ENCODE peak calls at places on chromosomes 13 and 19, in five cellular contexts. G, P, I, Y and O are unnamed samples.

GRCh38 chr19:18206018-18206417 is 2.2 kb upstream of the RAB3A start:
- DNase-seq in P (no peak), G (no peak), I (no peak), Y (no peak), O (no peak)

GRCh38 chr13:97341135-97341534 is 92.8 kb upstream of the RAP2A start:
- DNase-seq in G (no peak), I (no peak), P (no peak), Y (no peak), O (no peak)

GRCh38 chr19:39469567-39469966 is 11.1 kb upstream of the TIMM50 start:
- DNase-seq in Y (no peak), G (no peak), P (no peak), I (no peak), O (no peak)

GRCh38 chr13:31540316-31540715 is 199.0 kb upstream of the RXFP2 start:
- DNase-seq in Y (no peak), G (peak), P (no peak), I (no peak), O (no peak)

GRCh38 chr13:78121001-78121400 is 202.4 kb upstream of the EDNRB start:
- DNase-seq in Y (no peak), P (no peak), I (no peak), G (no peak), O (no peak)

GRCh38 chr13:34107814-34108213 is 289.9 kb downstream of the RFC3 start:
- DNase-seq in G (no peak), I (no peak), Y (no peak), P (no peak), O (no peak)

GRCh38 chr19:2047076-2047448 is 4.0 kb downstream of the MKNK2 start:
- DNase-seq in P (no peak), I (no peak), G (no peak), Y (no peak), O (no peak)

GRCh38 chr13:52411629-52412028 is 5.7 kb upstream of the THSD1 start:
- DNase-seq in P (no peak), G (no peak), Y (no peak), I (no peak), O (no peak)

DNA sequence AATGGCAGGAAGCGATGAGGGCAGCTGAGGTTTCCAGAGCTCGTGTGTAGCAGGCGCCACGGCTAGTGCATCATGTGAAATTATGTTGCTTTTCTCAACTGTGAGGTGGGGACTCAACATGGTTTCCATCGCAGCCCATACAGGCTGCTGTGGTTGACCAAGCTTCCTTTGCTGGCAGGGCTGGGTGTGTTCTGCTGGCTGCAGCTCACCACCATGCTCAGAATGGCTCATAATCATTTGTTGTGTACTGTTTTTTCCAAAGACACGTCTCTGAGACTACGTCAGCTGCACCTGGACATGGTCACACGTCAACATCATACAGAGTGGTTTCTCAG is 16.1 kb upstream of the RASA3 start:
- DNase-seq in I (no peak), Y (no peak), G (no peak), P (no peak), O (peak)
- TF ChIP-seq JUND in I (no peak), Y (no peak), G (no peak), P (no peak), O (no peak)

DNA sequence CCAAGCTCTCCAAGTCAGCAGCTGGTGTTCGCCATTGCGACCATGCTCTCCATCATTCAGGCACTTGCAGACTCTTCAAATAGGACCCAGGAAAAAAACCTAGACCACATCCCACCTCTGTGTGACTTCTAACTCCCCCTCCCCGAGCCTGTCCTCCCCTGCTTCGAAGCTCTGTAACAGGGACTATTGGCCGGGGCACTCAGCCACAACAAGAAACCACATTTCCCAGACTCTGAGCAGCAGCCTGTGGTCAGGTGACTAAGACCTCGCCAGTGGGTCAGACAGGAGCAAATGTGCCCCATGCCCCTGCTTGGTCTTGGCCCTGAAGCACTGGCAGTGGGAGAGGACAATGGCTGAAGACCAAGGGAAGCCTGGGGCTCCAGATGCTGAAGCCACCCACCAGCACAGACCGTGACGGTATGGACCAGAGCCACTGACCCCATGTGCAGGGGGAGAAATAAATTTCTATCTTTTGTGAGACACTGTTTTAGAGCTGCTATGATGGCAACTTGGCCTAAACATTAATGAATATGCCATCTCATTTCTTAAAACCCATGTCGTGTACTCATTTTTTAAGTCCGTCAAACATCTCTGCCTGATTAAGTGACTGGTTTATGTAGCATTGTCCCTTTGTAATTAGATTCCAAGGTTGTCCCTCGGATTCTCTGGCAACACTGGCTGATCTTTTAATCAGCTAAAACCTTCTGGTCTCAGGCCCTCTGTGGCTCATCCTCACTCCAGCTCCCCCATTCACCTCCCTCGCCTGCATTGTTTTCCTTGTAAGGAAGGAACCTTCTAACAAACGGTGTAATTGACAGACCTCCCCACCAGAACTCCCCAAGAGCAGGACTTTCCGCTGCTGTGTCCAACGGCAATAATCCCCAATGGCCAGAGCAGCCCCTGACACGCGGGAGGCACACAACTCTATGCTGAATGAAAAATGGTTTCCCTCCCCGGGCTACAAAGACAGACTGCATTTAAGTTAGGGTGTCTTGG is 98.5 kb downstream of the STK24 start:
- DNase-seq in P (peak), G (no peak), I (no peak), Y (no peak), O (peak)
- TF ChIP-seq JUND in P (no peak), G (no peak), I (no peak), Y (no peak), O (no peak)

DNA sequence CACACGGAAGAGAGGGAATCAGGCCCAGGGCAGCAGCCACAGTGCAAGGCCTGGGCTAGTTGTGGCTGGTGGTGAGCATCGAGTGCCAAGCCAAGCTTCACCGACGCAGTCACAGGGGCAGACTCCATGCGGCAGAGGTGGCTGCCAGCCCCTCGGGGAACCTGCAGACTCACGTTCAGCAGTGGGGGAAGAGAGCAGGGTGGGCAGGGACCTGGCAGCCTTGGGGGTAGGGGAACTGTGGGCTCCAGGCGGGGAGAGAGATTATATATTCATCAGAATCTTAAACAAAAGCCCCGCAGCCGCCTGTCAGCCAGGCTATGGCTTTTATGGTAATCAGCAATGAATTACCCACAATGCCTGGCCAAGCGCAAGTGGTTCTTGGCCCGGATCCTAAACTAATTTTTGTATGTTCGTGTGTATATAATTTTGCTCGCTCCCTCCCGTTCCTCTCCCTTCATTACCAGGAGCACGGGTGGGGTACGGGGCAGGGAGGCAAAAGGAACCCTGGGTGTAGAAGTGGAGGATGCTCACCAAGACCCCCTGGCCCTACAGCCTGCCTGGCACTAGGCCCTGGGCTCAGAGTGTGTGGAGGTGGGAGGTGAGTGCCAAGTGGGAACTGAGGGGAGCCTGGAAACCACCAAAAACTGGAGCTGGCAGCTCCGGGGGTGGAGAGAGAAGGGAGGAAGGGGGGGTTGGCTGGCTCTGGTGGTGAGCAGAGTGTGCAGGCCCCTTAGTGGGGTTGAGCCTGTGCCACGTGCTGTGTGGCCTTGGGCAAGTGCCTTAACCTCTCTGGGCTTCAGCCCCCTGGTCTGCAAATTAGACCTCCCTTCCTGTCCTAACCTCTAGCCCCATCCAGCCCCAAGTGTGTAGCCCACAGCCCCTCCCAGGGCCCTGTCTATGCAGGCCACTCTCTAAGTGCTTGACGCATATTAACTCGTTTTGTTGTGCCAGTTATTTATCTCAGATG is 31.9 kb downstream of the PTPRS start:
- DNase-seq in G (peak), I (no peak), Y (peak), P (peak), O (peak)
- TF ChIP-seq JUND in G (no peak), I (no peak), Y (no peak), P (no peak), O (no peak)

DNA sequence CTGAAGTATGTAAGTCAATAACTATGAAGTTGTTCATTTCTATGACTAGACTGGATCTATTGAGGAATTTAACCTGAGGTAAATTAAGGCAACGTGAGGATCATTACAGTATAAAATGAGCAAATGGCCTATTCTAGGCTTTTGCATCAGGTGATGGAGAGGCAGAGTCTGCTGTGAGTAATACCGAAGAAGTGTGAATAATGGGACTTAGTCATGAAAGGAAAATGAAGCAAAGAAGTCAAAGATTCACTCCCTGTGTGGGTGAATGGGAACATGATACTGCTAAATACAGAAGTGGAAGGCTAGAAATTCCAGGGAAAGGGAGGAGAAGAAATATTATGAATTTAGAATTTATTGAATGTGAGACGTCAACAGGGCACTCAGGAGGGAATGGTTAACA is 774.1 kb downstream of the LIG4 start:
- DNase-seq in I (no peak), Y (no peak), G (no peak), P (no peak), O (no peak)
- TF ChIP-seq JUND in I (no peak), Y (no peak), G (no peak), P (no peak), O (peak)

GRCh38 chr19:32542477-32543106 is 38.4 kb upstream of the PDCD5 start:
- DNase-seq in P (no peak), I (no peak), G (no peak), Y (no peak), O (no peak)
- TF ChIP-seq JUND in P (no peak), I (no peak), G (no peak), Y (no peak), O (no peak)

DNA sequence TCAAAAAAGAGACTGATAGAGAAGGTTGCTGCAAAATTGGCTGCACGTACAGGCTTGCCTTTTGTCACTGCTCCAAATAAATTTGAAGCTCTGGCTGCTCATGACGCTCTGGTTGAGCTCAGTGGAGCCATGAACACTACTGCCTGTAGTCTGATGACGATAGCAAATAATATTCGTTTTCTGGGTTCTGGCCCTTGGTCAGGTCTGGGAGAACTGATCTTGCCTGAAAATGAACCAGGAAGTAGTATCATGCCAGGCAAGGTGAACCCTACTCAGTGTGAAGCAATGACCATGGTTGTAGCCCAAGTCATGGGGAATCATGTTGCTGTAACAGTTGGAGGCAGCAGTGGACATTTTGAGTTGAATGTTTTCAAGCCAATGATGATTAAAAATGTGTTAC is 16.1 kb upstream of the AKAP11 start:
- DNase-seq in G (no peak), I (no peak), Y (no peak), P (no peak), O (no peak)
- TF ChIP-seq JUND in G (no peak), I (no peak), Y (no peak), P (no peak), O (no peak)

GRCh38 chr19:4201798-4202197 is 19.3 kb downstream of the ANKRD24 start:
- DNase-seq in I (no peak), P (no peak), Y (no peak), G (no peak), O (no peak)

GRCh38 chr19:4208385-4209094 is 20.8 kb upstream of the EBI3 start:
- DNase-seq in I (peak), Y (peak), P (peak), G (peak), O (peak)

GRCh38 chr19:4200940-4201542 is 18.6 kb downstream of the ANKRD24 start:
- DNase-seq in P (no peak), I (no peak), G (no peak), Y (no peak), O (no peak)

GRCh38 chr19:4210166-4210731 is 19.1 kb upstream of the EBI3 start:
- DNase-seq in Y (no peak), G (no peak), I (no peak), P (no peak), O (no peak)

DNA sequence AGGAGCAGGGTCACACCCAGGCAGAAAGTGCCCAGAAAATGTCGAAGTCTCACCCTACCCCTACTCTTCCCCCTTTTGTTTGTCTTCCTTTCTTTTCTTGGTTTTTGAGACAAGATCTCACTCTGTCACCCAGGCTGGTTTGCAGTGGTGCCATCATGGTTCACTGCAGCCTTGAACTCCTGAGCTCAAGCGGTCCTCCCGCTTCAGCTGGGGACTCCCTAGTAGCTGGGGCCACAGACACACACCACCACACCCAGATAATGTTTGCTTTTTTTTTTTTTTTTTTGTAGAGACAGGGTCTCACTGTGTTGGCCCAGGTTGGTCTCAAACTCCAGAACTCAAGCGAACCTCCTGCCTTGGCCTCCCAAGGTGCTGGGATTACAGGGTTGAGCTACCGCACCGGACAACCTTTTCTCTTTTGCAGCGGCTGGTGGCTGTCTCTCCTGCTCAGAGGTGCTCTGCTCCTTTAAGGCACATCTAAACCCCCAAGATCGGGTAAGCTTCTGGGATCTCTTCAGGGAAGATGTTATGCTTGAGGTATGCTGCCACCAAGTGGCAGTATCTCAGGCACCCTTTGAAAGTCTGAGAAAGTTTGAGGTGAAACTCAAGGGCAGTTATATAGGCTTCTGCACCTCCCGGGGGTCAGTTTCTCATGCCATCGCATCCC is 22.4 kb upstream of the EBI3 start:
- DNase-seq in P (no peak), G (peak), I (no peak), Y (peak), O (no peak)
- TF ChIP-seq JUND in P (no peak), G (no peak), I (no peak), Y (no peak), O (no peak)

GRCh38 chr13:109608032-109608431 is 178.4 kb downstream of the IRS2 start:
- DNase-seq in P (no peak), I (no peak), Y (no peak), G (no peak), O (no peak)
- TF ChIP-seq JUND in P (no peak), I (no peak), Y (no peak), G (no peak), O (no peak)

GRCh38 chr19:4059931-4060620 is 6.6 kb downstream of the ZBTB7A start:
- DNase-seq in Y (no peak), G (no peak), I (no peak), P (peak), O (no peak)
- TF ChIP-seq JUND in Y (no peak), G (no peak), I (no peak), P (no peak), O (no peak)